ENCODE peak calls at places on chromosomes 2 and 18, in four cellular contexts. One of them, this sample, is unnamed.

GRCh38 chr2:6877402-6878305 is at the start of gene RSAD2:
- DNase-seq in stimulated activated CD8-positive, alpha-beta memory T cell treated with anti-CD3 and anti-CD28 coated beads, Interleukin-12 subunit alpha, Interleukin-12 subunit beta, amount 100 ng/mL, for 4 hours: peak
- DNase-seq in activated T-cell treated with anti-CD3 and anti-CD28 coated beads for 1 hour: peak
- DNase-seq in NCI-H345: peak
- DNase-seq in this sample: no peak

GRCh38 chr18:79631096-79631507 is 48.5 kb upstream of the CTDP1 start:
- DNase-seq in stimulated activated CD8-positive, alpha-beta memory T cell treated with anti-CD3 and anti-CD28 coated beads, Interleukin-12 subunit alpha, Interleukin-12 subunit beta, amount 100 ng/mL, for 4 hours: no peak
- DNase-seq in activated T-cell treated with anti-CD3 and anti-CD28 coated beads for 1 hour: no peak
- DNase-seq in NCI-H345: no peak
- DNase-seq in this sample: no peak

GRCh38 chr2:44638649-44639048 is 276.9 kb downstream of the CAMKMT start:
- DNase-seq in stimulated activated CD8-positive, alpha-beta memory T cell treated with anti-CD3 and anti-CD28 coated beads, Interleukin-12 subunit alpha, Interleukin-12 subunit beta, amount 100 ng/mL, for 4 hours: no peak
- DNase-seq in activated T-cell treated with anti-CD3 and anti-CD28 coated beads for 1 hour: no peak
- DNase-seq in NCI-H345: no peak
- DNase-seq in this sample: no peak

GRCh38 chr2:155368934-155369333 is 670.4 kb downstream of the KCNJ3 start:
- DNase-seq in stimulated activated CD8-positive, alpha-beta memory T cell treated with anti-CD3 and anti-CD28 coated beads, Interleukin-12 subunit alpha, Interleukin-12 subunit beta, amount 100 ng/mL, for 4 hours: no peak
- DNase-seq in activated T-cell treated with anti-CD3 and anti-CD28 coated beads for 1 hour: no peak
- DNase-seq in NCI-H345: peak
- DNase-seq in this sample: no peak

GRCh38 chr2:39914949-39915348 is 135.9 kb upstream of the THUMPD2 start:
- DNase-seq in stimulated activated CD8-positive, alpha-beta memory T cell treated with anti-CD3 and anti-CD28 coated beads, Interleukin-12 subunit alpha, Interleukin-12 subunit beta, amount 100 ng/mL, for 4 hours: no peak
- DNase-seq in activated T-cell treated with anti-CD3 and anti-CD28 coated beads for 1 hour: no peak
- DNase-seq in NCI-H345: no peak
- DNase-seq in this sample: no peak

GRCh38 chr2:226190479-226191252 is 609.0 kb downstream of the IRS1 start:
- DNase-seq in stimulated activated CD8-positive, alpha-beta memory T cell treated with anti-CD3 and anti-CD28 coated beads, Interleukin-12 subunit alpha, Interleukin-12 subunit beta, amount 100 ng/mL, for 4 hours: no peak
- DNase-seq in activated T-cell treated with anti-CD3 and anti-CD28 coated beads for 1 hour: no peak
- DNase-seq in NCI-H345: no peak
- DNase-seq in this sample: no peak

GRCh38 chr2:81087646-81088045 is 783.1 kb upstream of the LRRTM1 start:
- DNase-seq in stimulated activated CD8-positive, alpha-beta memory T cell treated with anti-CD3 and anti-CD28 coated beads, Interleukin-12 subunit alpha, Interleukin-12 subunit beta, amount 100 ng/mL, for 4 hours: no peak
- DNase-seq in activated T-cell treated with anti-CD3 and anti-CD28 coated beads for 1 hour: no peak
- DNase-seq in NCI-H345: no peak
- DNase-seq in this sample: no peak

GRCh38 chr2:95026471-95027368 is 1.2 kb downstream of the MAL start:
- DNase-seq in stimulated activated CD8-positive, alpha-beta memory T cell treated with anti-CD3 and anti-CD28 coated beads, Interleukin-12 subunit alpha, Interleukin-12 subunit beta, amount 100 ng/mL, for 4 hours: no peak
- DNase-seq in activated T-cell treated with anti-CD3 and anti-CD28 coated beads for 1 hour: no peak
- DNase-seq in NCI-H345: no peak
- DNase-seq in this sample: no peak

GRCh38 chr2:68762665-68763064 is 28.1 kb downstream of the ARHGAP25 start:
- DNase-seq in stimulated activated CD8-positive, alpha-beta memory T cell treated with anti-CD3 and anti-CD28 coated beads, Interleukin-12 subunit alpha, Interleukin-12 subunit beta, amount 100 ng/mL, for 4 hours: no peak
- DNase-seq in activated T-cell treated with anti-CD3 and anti-CD28 coated beads for 1 hour: no peak
- DNase-seq in NCI-H345: no peak
- DNase-seq in this sample: no peak

GRCh38 chr18:41077076-41077475 is 878.0 kb upstream of the PIK3C3 start:
- DNase-seq in stimulated activated CD8-positive, alpha-beta memory T cell treated with anti-CD3 and anti-CD28 coated beads, Interleukin-12 subunit alpha, Interleukin-12 subunit beta, amount 100 ng/mL, for 4 hours: no peak
- DNase-seq in activated T-cell treated with anti-CD3 and anti-CD28 coated beads for 1 hour: no peak
- DNase-seq in NCI-H345: no peak
- DNase-seq in this sample: no peak

GRCh38 chr2:71637736-71638135 is 184.4 kb downstream of the DYSF start:
- DNase-seq in stimulated activated CD8-positive, alpha-beta memory T cell treated with anti-CD3 and anti-CD28 coated beads, Interleukin-12 subunit alpha, Interleukin-12 subunit beta, amount 100 ng/mL, for 4 hours: no peak
- DNase-seq in activated T-cell treated with anti-CD3 and anti-CD28 coated beads for 1 hour: no peak
- DNase-seq in NCI-H345: no peak
- DNase-seq in this sample: no peak

GRCh38 chr2:238240761-238241711 is 1.2 kb upstream of the HES6 start:
- DNase-seq in stimulated activated CD8-positive, alpha-beta memory T cell treated with anti-CD3 and anti-CD28 coated beads, Interleukin-12 subunit alpha, Interleukin-12 subunit beta, amount 100 ng/mL, for 4 hours: no peak
- DNase-seq in activated T-cell treated with anti-CD3 and anti-CD28 coated beads for 1 hour: no peak
- DNase-seq in NCI-H345: peak
- DNase-seq in this sample: peak

GRCh38 chr2:720842-721241 is 43.6 kb upstream of the TMEM18 start:
- DNase-seq in stimulated activated CD8-positive, alpha-beta memory T cell treated with anti-CD3 and anti-CD28 coated beads, Interleukin-12 subunit alpha, Interleukin-12 subunit beta, amount 100 ng/mL, for 4 hours: no peak
- DNase-seq in activated T-cell treated with anti-CD3 and anti-CD28 coated beads for 1 hour: no peak
- DNase-seq in NCI-H345: no peak
- DNase-seq in this sample: no peak

GRCh38 chr2:231931481-231931915 is 5.3 kb upstream of the NPPC start:
- DNase-seq in stimulated activated CD8-positive, alpha-beta memory T cell treated with anti-CD3 and anti-CD28 coated beads, Interleukin-12 subunit alpha, Interleukin-12 subunit beta, amount 100 ng/mL, for 4 hours: no peak
- DNase-seq in activated T-cell treated with anti-CD3 and anti-CD28 coated beads for 1 hour: no peak
- DNase-seq in NCI-H345: no peak
- DNase-seq in this sample: no peak